ENCODE peak calls at places on chromosomes 4 and X, in six cellular contexts. One of them, this sample, is unnamed.

GRCh38 chr4:40121515-40121914 is 64.9 kb downstream of the N4BP2 start:
- DNase-seq in nucleus accumbens: no peak
- DNase-seq in neural crest cell: no peak
- DNase-seq in HT-29: no peak
- DNase-seq in ecto neural progenitor cell: no peak
- DNase-seq in hypothalamus: no peak
- DNase-seq in this sample: peak

GRCh38 chrX:96474357-96475125 is 210.1 kb upstream of the DIAPH2 start:
- DNase-seq in ecto neural progenitor cell: no peak
- DNase-seq in HT-29: peak
- DNase-seq in hypothalamus: no peak
- DNase-seq in neural crest cell: no peak
- DNase-seq in nucleus accumbens: no peak
- DNase-seq in this sample: no peak

GRCh38 chrX:153411988-153412574 is 809 bp downstream of the ZFP92 start:
- DNase-seq in ecto neural progenitor cell: no peak
- DNase-seq in neural crest cell: no peak
- DNase-seq in nucleus accumbens: no peak
- DNase-seq in hypothalamus: no peak
- DNase-seq in HT-29: no peak
- DNase-seq in this sample: no peak

GRCh38 chr4:102787096-102787867 is 26.5 kb upstream of the MANBA start:
- DNase-seq in HT-29: no peak
- DNase-seq in ecto neural progenitor cell: no peak
- DNase-seq in hypothalamus: no peak
- DNase-seq in nucleus accumbens: no peak
- DNase-seq in neural crest cell: no peak
- DNase-seq in this sample: no peak

GRCh38 chrX:102067966-102068723 is 57.3 kb upstream of the TCEAL2 start:
- DNase-seq in hypothalamus: no peak
- DNase-seq in ecto neural progenitor cell: no peak
- DNase-seq in HT-29: peak
- DNase-seq in neural crest cell: peak
- DNase-seq in nucleus accumbens: no peak
- DNase-seq in this sample: peak

GRCh38 chr4:183142566-183143545 is 43.8 kb downstream of the WWC2 start:
- DNase-seq in HT-29: no peak
- DNase-seq in hypothalamus: no peak
- DNase-seq in ecto neural progenitor cell: no peak
- DNase-seq in neural crest cell: no peak
- DNase-seq in nucleus accumbens: no peak
- DNase-seq in this sample: no peak

GRCh38 chrX:120251471-120252011 is 929 bp downstream of the ZBTB33 start:
- DNase-seq in HT-29: peak
- DNase-seq in nucleus accumbens: no peak
- DNase-seq in hypothalamus: peak
- DNase-seq in ecto neural progenitor cell: peak
- DNase-seq in neural crest cell: peak
- DNase-seq in this sample: peak

GRCh38 chr4:37890501-37891220 is at the start of gene TBC1D1:
- DNase-seq in neural crest cell: no peak
- DNase-seq in hypothalamus: peak
- DNase-seq in ecto neural progenitor cell: peak
- DNase-seq in HT-29: peak
- DNase-seq in nucleus accumbens: peak
- DNase-seq in this sample: peak

GRCh38 chr4:123361195-123361861 is 35.3 kb upstream of the SPRY1 start:
- DNase-seq in HT-29: peak
- DNase-seq in neural crest cell: no peak
- DNase-seq in nucleus accumbens: no peak
- DNase-seq in hypothalamus: no peak
- DNase-seq in ecto neural progenitor cell: no peak
- DNase-seq in this sample: no peak

GRCh38 chr4:111628437-111628836 is 516.8 kb upstream of the FAM241A start:
- DNase-seq in hypothalamus: no peak
- DNase-seq in HT-29: no peak
- DNase-seq in nucleus accumbens: no peak
- DNase-seq in ecto neural progenitor cell: no peak
- DNase-seq in neural crest cell: no peak
- DNase-seq in this sample: no peak

GRCh38 chrX:10457092-10457491 is 163.3 kb downstream of the MID1 start:
- DNase-seq in nucleus accumbens: no peak
- DNase-seq in ecto neural progenitor cell: no peak
- DNase-seq in hypothalamus: no peak
- DNase-seq in neural crest cell: no peak
- DNase-seq in HT-29: no peak
- DNase-seq in this sample: no peak

GRCh38 chrX:56787734-56788152 is 58.7 kb downstream of the NBDY start:
- DNase-seq in neural crest cell: no peak
- DNase-seq in ecto neural progenitor cell: no peak
- DNase-seq in HT-29: no peak
- DNase-seq in hypothalamus: no peak
- DNase-seq in nucleus accumbens: no peak
- DNase-seq in this sample: no peak

GRCh38 chr4:54063224-54063623 is 1.2 kb downstream of the CHIC2 start:
- DNase-seq in HT-29: peak
- DNase-seq in nucleus accumbens: no peak
- DNase-seq in hypothalamus: no peak
- DNase-seq in neural crest cell: no peak
- DNase-seq in ecto neural progenitor cell: no peak
- DNase-seq in this sample: no peak

GRCh38 chrX:21932277-21932996 is 8.1 kb upstream of the SMS start:
- DNase-seq in hypothalamus: no peak
- DNase-seq in HT-29: no peak
- DNase-seq in nucleus accumbens: no peak
- DNase-seq in neural crest cell: no peak
- DNase-seq in ecto neural progenitor cell: no peak
- DNase-seq in this sample: no peak

GRCh38 chr4:17814140-17814539 is 3.4 kb downstream of the NCAPG start:
- DNase-seq in HT-29: no peak
- DNase-seq in ecto neural progenitor cell: no peak
- DNase-seq in neural crest cell: no peak
- DNase-seq in nucleus accumbens: no peak
- DNase-seq in hypothalamus: no peak
- DNase-seq in this sample: no peak

GRCh38 chr4:153468587-153468986 is 2.4 kb downstream of the TMEM131L start:
- DNase-seq in nucleus accumbens: no peak
- DNase-seq in neural crest cell: no peak
- DNase-seq in hypothalamus: no peak
- DNase-seq in ecto neural progenitor cell: no peak
- DNase-seq in HT-29: no peak
- DNase-seq in this sample: peak

GRCh38 chr4:97208749-97209148 is 934.5 kb downstream of the STPG2 start:
- DNase-seq in HT-29: no peak
- DNase-seq in neural crest cell: no peak
- DNase-seq in ecto neural progenitor cell: no peak
- DNase-seq in hypothalamus: no peak
- DNase-seq in nucleus accumbens: no peak
- DNase-seq in this sample: no peak

GRCh38 chr4:2785613-2786012 is 7.3 kb upstream of the SH3BP2 start:
- DNase-seq in ecto neural progenitor cell: no peak
- DNase-seq in HT-29: peak
- DNase-seq in nucleus accumbens: no peak
- DNase-seq in hypothalamus: no peak
- DNase-seq in neural crest cell: no peak
- DNase-seq in this sample: peak

GRCh38 chr4:169115897-169116254 is 105.8 kb upstream of the CBR4 start:
- DNase-seq in hypothalamus: no peak
- DNase-seq in nucleus accumbens: peak
- DNase-seq in ecto neural progenitor cell: no peak
- DNase-seq in neural crest cell: no peak
- DNase-seq in HT-29: peak
- DNase-seq in this sample: no peak

GRCh38 chr4:74675673-74676279 is 118.5 kb downstream of the BTC start:
- DNase-seq in nucleus accumbens: no peak
- DNase-seq in neural crest cell: peak
- DNase-seq in hypothalamus: no peak
- DNase-seq in HT-29: peak
- DNase-seq in ecto neural progenitor cell: no peak
- DNase-seq in this sample: peak

This sample was measured in activated CD8-positive, alpha-beta T cell treated with anti-CD3 and anti-CD28 coated beads, Interleukin-2, amount 10 ng/mL, durations not matched to agents 7 days and 5 days.